ENCODE peak calls at places on chromosomes 11 and 22, in nine cellular contexts. Y, P, E, K, D, V, F, Z and I are unnamed samples.

GRCh38 chr11:119460582-119460981 is 37.6 kb upstream of the THY1 start:
- DNase-seq in Y (no peak), P (no peak), E (no peak), K (no peak), D (peak; percentile 62), V (no peak), F (no peak), Z (no peak), I (no peak)

GRCh38 chr22:35072939-35073338 is 7.0 kb downstream of the ISX start:
- DNase-seq in Y (no peak), P (no peak), E (no peak), K (no peak), D (peak; percentile 1), V (no peak), F (no peak), Z (no peak), I (peak; percentile 40)

GRCh38 chr11:71147331-71147730 is 105.0 kb downstream of the SHANK2 start:
- DNase-seq in Y (no peak), P (no peak), E (peak; percentile 52), K (no peak), D (no peak), V (no peak), F (no peak), Z (no peak), I (no peak)

GRCh38 chr11:33375688-33376311 is 118.6 kb downstream of the HIPK3 start:
- DNase-seq in Y (peak; percentile 82), P (peak; percentile 13), E (no peak), K (no peak), D (peak; percentile 46), V (peak; percentile 51), F (no peak), Z (no peak), I (no peak)

GRCh38 chr11:57680552-57680874 is 12.6 kb downstream of the ZDHHC5 start:
- DNase-seq in Y (no peak), P (peak; percentile 16), E (no peak), K (no peak), D (peak; percentile 39), V (no peak), F (no peak), Z (no peak), I (peak; percentile 89)

GRCh38 chr11:122319842-122320555 is 204.0 kb upstream of the BLID start:
- DNase-seq in Y (no peak), P (no peak), E (no peak), K (no peak), D (no peak), V (no peak), F (no peak), Z (no peak), I (no peak)

GRCh38 chr11:40722179-40722795 is 737.2 kb downstream of the LRRC4C start:
- DNase-seq in Y (peak; percentile 85), P (peak; percentile 7), E (no peak), K (no peak), D (peak; percentile 12), V (peak; percentile 33), F (no peak), Z (no peak), I (peak; percentile 7)

GRCh38 chr11:83004855-83005556 is 66.7 kb downstream of the RAB30 start:
- DNase-seq in Y (no peak), P (no peak), E (no peak), K (no peak), D (peak; percentile 54), V (no peak), F (no peak), Z (no peak), I (peak; percentile 53)

GRCh38 chr11:68970921-68971636 is 9.7 kb downstream of the MRGPRD start:
- DNase-seq in Y (no peak), P (no peak), E (peak; percentile 22), K (no peak), D (no peak), V (no peak), F (peak; percentile 0), Z (no peak), I (no peak)

GRCh38 chr11:35786188-35786587 is 123.6 kb downstream of the TRIM44 start:
- DNase-seq in Y (no peak), P (peak; percentile 65), E (no peak), K (no peak), D (no peak), V (no peak), F (no peak), Z (no peak), I (no peak)
- TF ChIP-seq CTCF in Y (no peak), P (no peak), E (no peak), K (no peak), D (no peak), V (no peak), F (no peak), Z (no peak), I (no peak)

DNA sequence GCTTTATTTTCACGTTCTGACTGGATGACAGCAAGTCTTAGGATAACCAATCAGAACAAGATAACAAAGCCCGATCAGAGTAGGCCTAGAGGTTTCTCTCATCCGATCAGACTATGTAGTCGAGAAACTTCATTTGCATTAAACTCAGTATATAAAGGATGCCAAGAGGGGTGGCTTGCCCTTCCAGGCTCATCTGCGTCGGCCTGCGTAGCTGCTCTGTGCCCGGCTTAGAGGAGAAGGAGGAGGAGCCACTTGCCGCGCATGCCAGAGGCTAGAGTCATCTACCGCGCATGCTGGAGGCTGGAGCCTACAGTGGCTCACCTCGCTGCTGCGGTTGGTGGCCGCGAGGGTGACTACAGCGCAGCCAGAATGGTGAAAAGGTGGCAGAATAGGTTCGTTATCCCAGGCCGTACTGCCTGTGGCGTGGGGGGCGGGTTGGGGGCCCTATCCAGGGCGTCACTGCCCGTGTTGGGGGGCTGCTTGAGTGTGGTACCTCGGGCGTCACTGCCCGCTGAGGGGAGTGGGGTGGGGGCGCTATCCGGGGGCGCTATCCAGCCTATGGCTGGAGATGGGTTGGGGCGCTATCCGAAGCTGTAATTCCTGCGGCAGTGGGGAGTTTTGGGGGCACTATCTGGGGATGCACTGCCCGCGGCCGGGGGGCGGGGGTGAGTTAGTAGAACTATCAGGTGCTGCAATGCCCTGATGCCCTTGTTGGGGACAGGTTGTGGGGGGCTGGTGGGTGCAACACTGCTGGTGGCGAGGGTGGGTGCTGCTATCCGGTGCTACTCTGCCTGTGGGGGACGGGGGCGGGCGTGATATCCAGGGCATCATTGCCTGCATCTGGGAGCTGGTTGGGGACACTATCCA is at the start of gene RFPL2:
- DNase-seq in Y (peak; percentile 94), P (peak; percentile 17), E (no peak), K (peak; percentile 66), D (peak; percentile 27), V (peak; percentile 90), F (no peak), Z (no peak), I (peak; percentile 20)
- H3K4me3 ChIP-seq in Y (peak within 1 kb of the TSS; percentile 85), P (no peak within 1 kb of the TSS), E (no peak within 1 kb of the TSS), K (peak within 1 kb of the TSS; percentile 70), D (no peak within 1 kb of the TSS), V (peak within 1 kb of the TSS; percentile 34), F (no peak within 1 kb of the TSS), Z (peak within 1 kb of the TSS; percentile 38), I (no peak within 1 kb of the TSS)

DNA sequence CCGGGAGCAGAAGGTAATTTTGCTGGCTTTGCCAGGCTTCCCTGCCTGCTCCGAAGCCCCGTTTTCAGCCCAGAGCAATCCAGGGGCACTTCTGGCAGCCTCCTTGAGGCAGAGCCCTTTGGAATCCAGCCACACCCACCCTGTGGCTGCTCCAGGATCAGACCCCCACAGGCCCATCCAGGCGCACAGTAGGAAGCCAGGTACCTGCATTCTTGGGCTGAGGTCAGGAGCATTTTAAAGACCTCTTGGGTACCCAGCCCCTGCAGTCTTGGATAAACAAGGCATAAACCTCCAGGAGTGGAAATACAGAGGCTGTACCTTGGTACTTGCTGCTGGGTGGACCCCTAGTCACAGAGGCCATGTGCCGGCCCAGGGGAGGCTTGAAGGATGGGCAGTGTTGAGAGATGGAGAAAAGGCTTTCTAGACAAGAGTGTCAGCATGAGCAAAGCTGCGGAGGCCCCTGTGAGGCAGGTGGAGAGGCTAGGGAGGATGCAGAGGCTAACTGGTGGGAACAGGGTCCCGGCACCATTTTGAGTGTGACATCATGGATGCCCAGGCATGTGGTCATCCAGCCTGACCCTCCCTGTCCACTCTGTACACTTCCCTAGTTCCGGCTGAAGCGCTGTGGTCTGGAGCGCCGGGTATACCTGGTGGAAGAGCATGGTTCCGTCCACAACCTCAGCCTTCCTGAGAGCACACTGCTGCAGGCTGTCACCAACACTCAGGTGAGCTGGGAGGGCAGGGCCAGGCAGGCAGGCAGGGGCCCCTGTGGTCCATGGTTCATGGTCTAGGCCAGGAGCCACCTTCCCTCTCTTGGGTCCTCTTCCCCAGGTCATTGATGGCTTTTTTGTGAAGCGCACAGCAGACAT is 3.9 kb downstream of the MUS81 start:
- DNase-seq in Y (no peak), P (no peak), E (peak; percentile 58), K (no peak), D (no peak), V (no peak), F (peak; percentile 15), Z (no peak), I (no peak)
- H3K36me3 ChIP-seq in Y (peaks cover 70% of the 10 kb centered on the region), P (peaks cover 46% of the 10 kb centered on the region), E (peaks cover 40% of the 10 kb centered on the region), K (peaks cover 7% of the 10 kb centered on the region), D (peaks cover 49% of the 10 kb centered on the region), V (peaks cover 51% of the 10 kb centered on the region), F (no peaks in the 10 kb centered on the region), Z (peaks cover 70% of the 10 kb centered on the region), I (peaks cover 40% of the 10 kb centered on the region)

GRCh38 chr22:46294784-46295183 is 1.9 kb upstream of the GTSE1 start:
- DNase-seq in Y (no peak), P (no peak), E (no peak), K (no peak), D (no peak), V (no peak), F (no peak), Z (no peak), I (no peak)

GRCh38 chr22:46297151-46297819 is 615 bp downstream of the GTSE1 start:
- DNase-seq in Y (peak; percentile 70), P (peak; percentile 46), E (no peak), K (no peak), D (peak; percentile 50), V (peak; percentile 43), F (peak; percentile 32), Z (no peak), I (peak; percentile 23)

GRCh38 chr22:46299101-46299500 is 2.4 kb downstream of the GTSE1 start:
- DNase-seq in Y (no peak), P (no peak), E (peak; percentile 48), K (no peak), D (no peak), V (no peak), F (no peak), Z (no peak), I (no peak)

GRCh38 chr22:46295277-46295971 is 1.2 kb upstream of the GTSE1 start:
- DNase-seq in Y (no peak), P (no peak), E (no peak), K (no peak), D (no peak), V (no peak), F (no peak), Z (no peak), I (no peak)

DNA sequence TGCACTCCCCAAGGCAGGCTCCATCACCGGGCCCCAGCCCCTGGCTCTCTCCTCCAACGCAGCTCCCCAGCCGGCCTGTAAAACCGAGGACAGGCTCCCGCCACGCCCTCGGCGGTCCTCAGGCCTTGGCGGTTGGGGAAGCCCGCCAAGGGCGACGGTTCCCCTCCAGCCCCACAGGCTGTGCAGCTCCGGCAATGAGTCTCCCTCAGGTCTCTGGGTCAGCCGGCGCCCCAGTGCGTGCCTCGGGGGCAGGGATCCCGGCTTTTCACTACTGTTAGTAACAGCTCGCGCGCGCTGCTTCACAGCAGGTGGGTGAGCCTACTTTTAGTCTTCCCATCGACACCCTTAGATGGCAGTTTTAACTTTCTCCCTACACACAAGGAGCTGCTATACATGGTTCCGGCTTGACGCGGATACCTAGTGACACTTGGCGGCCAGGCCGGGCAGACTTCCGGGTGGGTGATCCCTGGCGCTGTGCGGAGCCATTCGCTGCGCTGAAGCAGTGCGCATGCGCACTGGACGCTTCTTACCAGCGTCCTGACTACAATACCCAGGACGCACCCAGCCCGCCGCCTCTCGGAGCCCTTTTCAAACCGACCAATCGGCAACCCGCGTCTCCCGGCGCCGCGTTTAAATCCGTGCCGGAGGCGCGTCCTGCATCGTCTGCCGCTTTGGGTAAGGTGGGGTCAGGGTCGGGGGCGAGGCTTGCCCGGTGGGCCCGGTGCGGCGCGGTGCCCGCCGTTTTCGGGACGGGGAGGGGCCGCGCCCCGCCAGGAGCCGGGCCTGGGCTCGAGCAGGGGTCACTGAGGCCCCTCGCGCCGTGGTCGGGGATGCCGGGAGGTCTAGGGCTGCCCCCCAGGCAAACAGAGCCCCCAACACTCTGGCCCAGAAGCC is at the start of gene GTSE1:
- DNase-seq in Y (peak; percentile 99), P (peak; percentile 97), E (peak; percentile 100), K (peak; percentile 93), D (peak; percentile 93), V (peak; percentile 99), F (peak; percentile 97), Z (peak; percentile 99), I (peak; percentile 92)
- TF ChIP-seq CTCF in Y (peak; percentile 26), P (no peak), E (peak; percentile 28), K (peak; percentile 8), D (no peak), V (peak; percentile 8), F (peak; percentile 15), Z (no peak), I (peak; percentile 29)